ENCODE peak calls at places on chromosome 12, in four cellular contexts. One of them, this sample, is unnamed.

GRCh38 chr12:12839886-12840285 is 26.7 kb downstream of the DDX47 start:
- DNase-seq in H1: no peak
- DNase-seq in H9: no peak
- DNase-seq in IMR-90: peak; percentile 87
- DNase-seq in this sample: no peak

GRCh38 chr12:77998236-77998786 is 167.6 kb downstream of the NAV3 start:
- DNase-seq in H9: no peak
- DNase-seq in H1: no peak
- DNase-seq in IMR-90: no peak
- DNase-seq in this sample: no peak

GRCh38 chr12:20950248-20950647 is 139.7 kb downstream of the SLCO1B3 start:
- DNase-seq in H1: no peak
- DNase-seq in IMR-90: no peak
- DNase-seq in H9: no peak
- DNase-seq in this sample: peak; percentile 55

GRCh38 chr12:8508912-8509841 is 4.1 kb upstream of the CLEC4D start:
- DNase-seq in IMR-90: no peak
- DNase-seq in H9: peak; percentile 59
- DNase-seq in H1: no peak
- DNase-seq in this sample: peak; percentile 20

GRCh38 chr12:132813443-132813842 is 15.2 kb downstream of the GOLGA3 start:
- DNase-seq in H1: no peak
- DNase-seq in IMR-90: no peak
- DNase-seq in H9: no peak
- DNase-seq in this sample: no peak

GRCh38 chr12:12275874-12276273 is 9.0 kb upstream of the LRP6 start:
- DNase-seq in H9: no peak
- DNase-seq in H1: no peak
- DNase-seq in IMR-90: no peak
- DNase-seq in this sample: no peak

GRCh38 chr12:52223411-52224039 is 9.5 kb upstream of the KRT7 start:
- DNase-seq in IMR-90: peak; percentile 59
- DNase-seq in H9: no peak
- DNase-seq in H1: no peak
- DNase-seq in this sample: no peak

GRCh38 chr12:52441320-52441911 is 7.2 kb upstream of the KRT75 start:
- DNase-seq in H1: no peak
- DNase-seq in IMR-90: peak; percentile 2
- DNase-seq in H9: no peak
- DNase-seq in this sample: no peak

GRCh38 chr12:24049771-24050170 is 100.3 kb upstream of the SOX5 start:
- DNase-seq in IMR-90: no peak
- DNase-seq in H9: no peak
- DNase-seq in H1: no peak
- DNase-seq in this sample: no peak

GRCh38 chr12:120015313-120015712 is 26.3 kb downstream of the BICDL1 start:
- DNase-seq in H1: no peak
- DNase-seq in IMR-90: no peak
- DNase-seq in H9: no peak
- DNase-seq in this sample: no peak

GRCh38 chr12:41407240-41407799 is 219.2 kb downstream of the PDZRN4 start:
- DNase-seq in H9: no peak
- DNase-seq in IMR-90: no peak
- DNase-seq in H1: no peak
- DNase-seq in this sample: peak; percentile 19

GRCh38 chr12:103161582-103161981 is 204.1 kb downstream of the ASCL1 start:
- DNase-seq in H1: no peak
- DNase-seq in IMR-90: no peak
- DNase-seq in H9: no peak
- DNase-seq in this sample: no peak

GRCh38 chr12:107423531-107423930 is 262.1 kb upstream of the PWP1 start:
- DNase-seq in IMR-90: no peak
- DNase-seq in H9: no peak
- DNase-seq in H1: no peak
- DNase-seq in this sample: no peak

GRCh38 chr12:46364777-46365580 is 7.6 kb downstream of the SLC38A2 start:
- DNase-seq in H1: no peak
- DNase-seq in H9: no peak
- DNase-seq in IMR-90: peak; percentile 85
- DNase-seq in this sample: no peak

GRCh38 chr12:22255097-22255496 is 79.4 kb downstream of the ST8SIA1 start:
- DNase-seq in H1: no peak
- DNase-seq in IMR-90: peak; percentile 21
- DNase-seq in H9: peak; percentile 68
- DNase-seq in this sample: peak; percentile 74

GRCh38 chr12:9674226-9674590 is 4.7 kb downstream of the CLEC2D start:
- DNase-seq in IMR-90: no peak
- DNase-seq in H1: no peak
- DNase-seq in H9: no peak
- DNase-seq in this sample: no peak

GRCh38 chr12:28869197-28869596 is 279.9 kb upstream of the FAR2 start:
- DNase-seq in H1: no peak
- DNase-seq in H9: no peak
- DNase-seq in IMR-90: peak; percentile 91
- DNase-seq in this sample: no peak

GRCh38 chr12:6902448-6902847 is 2.2 kb upstream of the LRRC23 start:
- DNase-seq in IMR-90: no peak
- DNase-seq in H9: no peak
- DNase-seq in H1: no peak
- DNase-seq in this sample: no peak

GRCh38 chr12:100953217-100953616 is 158.6 kb downstream of the ANO4 start:
- DNase-seq in H9: no peak
- DNase-seq in H1: no peak
- DNase-seq in IMR-90: peak; percentile 15
- DNase-seq in this sample: no peak

GRCh38 chr12:116559330-116560080 is at the start of gene MAP1LC3B2:
- DNase-seq in H9: peak; percentile 43
- DNase-seq in H1: peak; percentile 56
- DNase-seq in IMR-90: peak; percentile 39
- DNase-seq in this sample: no peak

GRCh38 chr12:110079477-110080400 is 31.4 kb upstream of the C12orf76 start:
- DNase-seq in IMR-90: peak; percentile 39
- DNase-seq in H1: no peak
- DNase-seq in H9: no peak
- DNase-seq in this sample: no peak

GRCh38 chr12:116276433-116277216 is 868 bp downstream of the MED13L start:
- DNase-seq in H1: peak; percentile 66
- DNase-seq in H9: no peak
- DNase-seq in IMR-90: peak; percentile 59
- DNase-seq in this sample: peak; percentile 80

GRCh38 chr12:86683568-86683991 is 427.4 kb upstream of the MGAT4C start:
- DNase-seq in IMR-90: peak; percentile 69
- DNase-seq in H9: no peak
- DNase-seq in H1: no peak
- DNase-seq in this sample: peak; percentile 14

GRCh38 chr12:40996091-40996490 is 192.0 kb upstream of the PDZRN4 start:
- DNase-seq in H9: peak; percentile 41
- DNase-seq in IMR-90: no peak
- DNase-seq in H1: no peak
- DNase-seq in this sample: peak; percentile 5

GRCh38 chr12:26724309-26724702 is 108.7 kb downstream of the ITPR2 start:
- DNase-seq in H9: no peak
- DNase-seq in IMR-90: no peak
- DNase-seq in H1: no peak
- DNase-seq in this sample: no peak

GRCh38 chr12:18146375-18146774 is 56.4 kb upstream of the RERGL start:
- DNase-seq in IMR-90: no peak
- DNase-seq in H9: no peak
- DNase-seq in H1: no peak
- DNase-seq in this sample: no peak

GRCh38 chr12:120677765-120678473 is 9.0 kb upstream of the MLEC start:
- DNase-seq in H1: peak; percentile 41
- DNase-seq in H9: no peak
- DNase-seq in IMR-90: no peak
- DNase-seq in this sample: no peak

GRCh38 chr12:11171145-11171952 is at the start of gene SMIM10L1:
- DNase-seq in IMR-90: peak; percentile 94
- DNase-seq in H1: peak; percentile 88
- DNase-seq in H9: peak; percentile 97
- DNase-seq in this sample: peak; percentile 98

GRCh38 chr12:3288690-3289089 is 202.3 kb upstream of the PRMT8 start:
- DNase-seq in H9: no peak
- DNase-seq in IMR-90: no peak
- DNase-seq in H1: no peak
- DNase-seq in this sample: no peak

GRCh38 chr12:3282271-3282670 is 205.1 kb downstream of the TSPAN9 start:
- DNase-seq in H1: no peak
- DNase-seq in IMR-90: no peak
- DNase-seq in H9: no peak
- DNase-seq in this sample: no peak

GRCh38 chr12:3283137-3283680 is 206.0 kb downstream of the TSPAN9 start:
- DNase-seq in IMR-90: no peak
- DNase-seq in H9: no peak
- DNase-seq in H1: no peak
- DNase-seq in this sample: no peak

GRCh38 chr12:3284411-3284810 is 206.6 kb upstream of the PRMT8 start:
- DNase-seq in IMR-90: no peak
- DNase-seq in H9: no peak
- DNase-seq in H1: no peak
- DNase-seq in this sample: no peak

DNA sequence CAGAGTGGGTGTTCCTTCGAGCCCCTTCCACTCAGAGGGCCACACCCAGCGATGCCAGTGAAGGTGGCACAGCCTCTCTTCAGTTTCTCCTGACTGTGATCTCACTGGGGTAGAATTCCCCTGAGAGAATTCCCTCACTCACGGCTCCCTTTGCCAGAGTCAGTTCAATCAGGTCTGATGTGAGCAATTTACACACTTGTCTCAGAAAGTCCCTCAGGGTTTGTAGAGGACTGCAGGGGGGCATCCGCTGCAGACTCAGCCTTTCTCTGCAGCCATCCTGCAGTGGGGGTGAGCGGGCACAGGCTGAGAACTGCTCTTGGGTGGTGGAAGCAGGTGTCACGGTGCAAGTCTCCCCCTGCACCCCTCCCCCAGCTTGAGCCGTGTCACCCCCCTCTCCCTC is 205.4 kb upstream of the PRMT8 start:
- DNase-seq in H1: no peak
- DNase-seq in IMR-90: no peak
- DNase-seq in H9: no peak
- DNase-seq in this sample: no peak
- H3K9ac ChIP-seq in H1: no peak overlapping the region
- H3K9ac ChIP-seq in IMR-90: no peak overlapping the region
- H3K9ac ChIP-seq in H9: no peak overlapping the region
- H3K9ac ChIP-seq in this sample: no peak overlapping the region

GRCh38 chr12:47838286-47838931 is 18.7 kb upstream of the HDAC7 start:
- DNase-seq in IMR-90: peak; percentile 41
- DNase-seq in H9: peak; percentile 63
- DNase-seq in H1: no peak
- DNase-seq in this sample: peak; percentile 69
- H3K23ac ChIP-seq in IMR-90: no peak overlapping the region
- H3K23ac ChIP-seq in H9: no peak overlapping the region
- H3K23ac ChIP-seq in H1: no peak overlapping the region
- H3K23ac ChIP-seq in this sample: no peak overlapping the region

GRCh38 chr12:14065094-14065493 is 83.7 kb upstream of the GRIN2B start:
- DNase-seq in H1: no peak
- DNase-seq in H9: no peak
- DNase-seq in IMR-90: no peak
- DNase-seq in this sample: no peak
- H3K56ac ChIP-seq in H1: no peak overlapping the region
- H3K56ac ChIP-seq in H9: no peak overlapping the region
- H3K56ac ChIP-seq in IMR-90: no peak overlapping the region
- H3K56ac ChIP-seq in this sample: no peak overlapping the region

GRCh38 chr12:19613051-19613535 is 173.8 kb downstream of the AEBP2 start:
- DNase-seq in H9: no peak
- DNase-seq in H1: no peak
- DNase-seq in IMR-90: no peak
- DNase-seq in this sample: no peak
- H3K9ac ChIP-seq in H9: no peak overlapping the region
- H3K9ac ChIP-seq in H1: no peak overlapping the region
- H3K9ac ChIP-seq in IMR-90: no peak overlapping the region
- H3K9ac ChIP-seq in this sample: no peak overlapping the region

DNA sequence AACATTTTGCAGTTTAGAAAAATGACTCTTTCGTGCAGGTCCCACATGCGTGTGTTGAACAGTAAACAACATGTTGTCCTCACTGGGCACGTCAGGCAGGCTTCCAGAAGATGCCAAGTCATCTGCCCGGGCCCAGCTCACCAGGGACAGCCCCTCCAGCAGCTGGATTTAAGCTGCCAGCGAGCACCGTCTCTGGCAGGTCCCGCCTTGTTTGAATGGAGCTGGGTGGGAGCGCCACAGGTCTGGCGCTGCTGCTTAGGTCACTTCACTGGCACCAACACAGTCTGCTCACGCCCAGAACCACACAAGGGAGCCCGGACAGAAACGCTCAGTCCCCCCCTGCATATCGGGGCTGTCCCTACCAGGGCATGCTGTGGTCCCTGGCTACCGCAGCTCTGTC is 33.1 kb upstream of the MMP17 start:
- DNase-seq in H1: no peak
- DNase-seq in H9: no peak
- DNase-seq in IMR-90: no peak
- DNase-seq in this sample: no peak
- H3K23ac ChIP-seq in H1: no peak overlapping the region
- H3K23ac ChIP-seq in H9: no peak overlapping the region
- H3K23ac ChIP-seq in IMR-90: no peak overlapping the region
- H3K23ac ChIP-seq in this sample: no peak overlapping the region

This sample was measured in mesendoderm.